ENCODE peak calls at places on chromosomes 13 and 19, in five cellular contexts. G is adrenal gland, J is heart left ventricle, M is GM12892, R is endothelial cell of umbilical vein. Z is an unnamed sample.

GRCh38 chr13:114151565-114152284 is 19.3 kb upstream of the RASA3 start:
- DNase-seq in M (no peak), G (no peak), J (no peak), R (no peak), Z (peak)

GRCh38 chr13:28161370-28161769 is 23.0 kb downstream of the PAN3 start:
- DNase-seq in G (no peak), R (peak), J (no peak), M (no peak), Z (no peak)

GRCh38 chr19:8333771-8334457 is 9.1 kb downstream of the KANK3 start:
- DNase-seq in G (no peak), M (no peak), R (no peak), J (no peak), Z (no peak)

GRCh38 chr19:16461630-16462051 is 10.1 kb downstream of the EPS15L1 start:
- DNase-seq in M (no peak), R (no peak), G (no peak), J (peak), Z (no peak)

GRCh38 chr13:80572308-80572676 is 231.4 kb upstream of the SPRY2 start:
- DNase-seq in J (no peak), G (no peak), R (no peak), M (no peak), Z (no peak)

GRCh38 chr13:28474491-28475134 is 20.3 kb downstream of the FLT1 start:
- DNase-seq in J (no peak), M (no peak), R (no peak), G (no peak), Z (no peak)

GRCh38 chr13:50715402-50716146 is 127.9 kb downstream of the DLEU7 start:
- DNase-seq in J (peak), R (no peak), M (no peak), G (peak), Z (no peak)

GRCh38 chr13:109794095-109794494 is 7.7 kb upstream of the IRS2 start:
- DNase-seq in J (no peak), R (no peak), M (no peak), G (no peak), Z (no peak)

GRCh38 chr13:49240017-49240416 is 7.7 kb upstream of the CDADC1 start:
- DNase-seq in J (no peak), R (peak), G (peak), M (no peak), Z (no peak)

GRCh38 chr13:37187110-37187509 is 81.6 kb upstream of the CSNK1A1L start:
- DNase-seq in J (no peak), M (no peak), R (no peak), G (no peak), Z (no peak)

GRCh38 chr19:37007587-37008220 is 70.5 kb upstream of the ZNF420 start:
- DNase-seq in R (no peak), M (no peak), G (peak), J (peak), Z (no peak)

GRCh38 chr13:85313761-85314503 is 485.3 kb downstream of the SLITRK6 start:
- DNase-seq in R (peak), G (no peak), M (no peak), J (no peak), Z (peak)

GRCh38 chr13:113528101-113528797 is 37.7 kb upstream of the DCUN1D2 start:
- DNase-seq in M (no peak), J (no peak), G (peak), R (no peak), Z (no peak)

GRCh38 chr19:39974377-39975155 is 3.6 kb downstream of the PSMC4 start:
- DNase-seq in M (no peak), J (no peak), R (no peak), G (no peak), Z (no peak)

GRCh38 chr19:15934332-15935078 is at the start of gene CYP4F11:
- DNase-seq in G (peak), J (peak), R (no peak), M (no peak), Z (peak)

GRCh38 chr13:27924529-27925141 is 4.8 kb downstream of the PDX1 start:
- DNase-seq in M (peak), R (no peak), J (no peak), G (no peak), Z (no peak)

GRCh38 chr19:17865364-17866311 is 5.9 kb downstream of the RPL18A start:
- DNase-seq in J (no peak), M (no peak), G (no peak), R (no peak), Z (no peak)

GRCh38 chr13:57982782-57983181 is 351.2 kb downstream of the PCDH17 start:
- DNase-seq in G (no peak), M (no peak), R (no peak), J (no peak), Z (no peak)

GRCh38 chr19:8589177-8589714 is 12.0 kb upstream of the MYO1F start:
- DNase-seq in J (no peak), R (no peak), G (no peak), M (no peak), Z (no peak)

GRCh38 chr13:39023761-39024160 is 14.1 kb downstream of the PROSER1 start:
- DNase-seq in J (no peak), M (no peak), R (no peak), G (no peak), Z (no peak)

GRCh38 chr19:50512112-50512998 is 1.4 kb downstream of the ASPDH start:
- DNase-seq in G (no peak), M (no peak), R (no peak), J (peak), Z (no peak)

GRCh38 chr13:25840261-25840660 is 211.6 kb downstream of the SHISA2 start:
- DNase-seq in J (no peak), R (no peak), G (no peak), M (no peak), Z (no peak)

GRCh38 chr13:39566216-39566869 is 36.6 kb downstream of the LHFPL6 start:
- DNase-seq in M (no peak), J (no peak), R (no peak), G (no peak), Z (no peak)

GRCh38 chr19:31340059-31341025 is 8.9 kb downstream of the TSHZ3 start:
- DNase-seq in J (no peak), M (no peak), G (peak), R (no peak), Z (no peak)

GRCh38 chr13:60226507-60226906 is 62.8 kb upstream of the DIAPH3 start:
- DNase-seq in M (no peak), G (no peak), J (no peak), R (peak), Z (no peak)

GRCh38 chr13:108769213-108770070 is 140.0 kb downstream of the MYO16 start:
- DNase-seq in M (no peak), J (no peak), G (no peak), R (no peak), Z (no peak)

GRCh38 chr19:7926021-7926726 is at the start of gene CTXN1:
- DNase-seq in M (peak), G (peak), R (peak), J (peak), Z (peak)

GRCh38 chr13:79457948-79458347 is 23.0 kb upstream of the NDFIP2 start:
- DNase-seq in M (no peak), J (no peak), G (no peak), R (peak), Z (no peak)

GRCh38 chr19:6458695-6459355 is 767 bp downstream of the SLC25A23 start:
- DNase-seq in R (no peak), M (no peak), G (no peak), J (no peak), Z (no peak)

GRCh38 chr13:34011552-34012085 is 193.7 kb downstream of the RFC3 start:
- DNase-seq in R (no peak), M (no peak), J (no peak), G (no peak), Z (no peak)

GRCh38 chr19:18123819-18124218 is 26.2 kb downstream of the MAST3 start:
- DNase-seq in M (no peak), R (no peak), J (no peak), G (no peak), Z (no peak)

GRCh38 chr13:100513987-100514670 is 74.5 kb downstream of the GGACT start:
- DNase-seq in J (no peak), G (no peak), R (no peak), M (no peak), Z (no peak)

GRCh38 chr13:30849611-30850010 is 56.5 kb upstream of the MEDAG start:
- DNase-seq in G (no peak), R (no peak), J (no peak), M (no peak), Z (no peak)

GRCh38 chr13:30848332-30849027 is 57.6 kb upstream of the MEDAG start:
- DNase-seq in R (no peak), J (no peak), M (no peak), G (no peak), Z (no peak)

GRCh38 chr13:30846311-30846710 is 59.8 kb upstream of the MEDAG start:
- DNase-seq in J (no peak), M (no peak), G (no peak), R (no peak), Z (no peak)

GRCh38 chr13:30846844-30847243 is 59.2 kb upstream of the MEDAG start:
- DNase-seq in G (no peak), R (no peak), J (no peak), M (no peak), Z (no peak)

GRCh38 chr13:30847697-30848307 is 58.3 kb upstream of the MEDAG start:
- DNase-seq in R (no peak), J (no peak), M (no peak), G (peak), Z (peak)
- TF ChIP-seq POLR2A in R (no peak), J (no peak), M (no peak), G (no peak), Z (no peak)

DNA sequence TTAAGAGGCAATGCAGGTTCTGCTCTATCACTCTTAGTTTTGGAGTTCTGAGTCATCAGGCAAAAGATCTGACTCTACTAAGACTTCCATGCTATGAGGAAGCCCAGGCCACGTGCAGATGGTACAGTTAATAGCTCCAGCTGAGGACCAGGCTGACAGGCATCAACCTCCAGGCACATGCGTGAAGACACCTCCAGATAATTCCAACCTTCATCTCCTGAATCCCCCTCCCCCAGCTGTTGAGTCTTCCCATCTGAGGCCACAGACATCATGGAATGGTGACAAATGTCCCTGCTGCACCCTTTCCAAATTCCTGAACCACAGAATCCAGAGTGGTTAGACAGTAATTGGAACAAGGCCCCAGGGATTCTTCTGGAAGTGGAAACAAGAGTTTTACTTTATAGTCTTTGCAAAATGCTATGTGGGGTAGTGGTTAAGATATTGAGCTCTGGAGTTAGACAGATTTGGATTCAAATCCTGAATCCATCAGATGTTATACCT is 183.8 kb downstream of the KLF5 start:
- DNase-seq in R (no peak), J (no peak), M (no peak), G (no peak), Z (no peak)
- TF ChIP-seq POLR2A in R (no peak), J (no peak), M (no peak), G (no peak), Z (no peak)

GRCh38 chr19:56594783-56595547 is at the start of gene ZNF71:
- DNase-seq in M (peak), R (peak), J (peak), G (peak), Z (peak)
- TF ChIP-seq POLR2A in M (peak), R (no peak), J (peak), G (no peak), Z (peak)

DNA sequence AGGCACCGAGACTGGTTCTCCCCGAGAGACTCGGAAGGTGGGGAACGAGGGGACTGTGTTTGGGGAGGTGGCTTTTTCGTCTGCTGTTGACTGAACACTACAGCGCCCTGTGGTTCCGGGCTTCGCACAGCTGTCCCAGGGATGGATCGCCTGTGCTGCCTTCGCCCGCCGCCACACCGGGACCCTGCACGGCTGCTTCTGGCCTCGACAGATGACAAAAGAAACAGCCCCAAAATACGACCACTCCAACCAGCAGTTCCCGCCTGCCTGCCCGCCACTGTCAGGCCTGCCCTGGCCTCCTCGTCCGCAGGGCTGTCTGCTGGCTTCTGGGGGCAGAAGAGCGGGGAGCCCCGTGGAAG is 13.3 kb upstream of the GNA15 start:
- DNase-seq in R (no peak), J (peak), M (no peak), G (no peak), Z (no peak)
- TF ChIP-seq POLR2A in R (no peak), J (no peak), M (no peak), G (no peak), Z (no peak)

GRCh38 chr19:14571695-14572490 is at the start of gene NDUFB7:
- DNase-seq in J (peak), M (peak), G (peak), R (peak), Z (peak)
- TF ChIP-seq POLR2A in J (peak), M (peak), G (no peak), R (peak), Z (peak)

GRCh38 chr19:11152318-11153062 is 3.1 kb downstream of the SPC24 start:
- DNase-seq in J (no peak), M (no peak), G (peak), R (peak), Z (peak)

GRCh38 chr19:11159598-11160001 is 4.0 kb upstream of the SPC24 start:
- DNase-seq in M (no peak), G (no peak), J (no peak), R (no peak), Z (no peak)

GRCh38 chr19:11154683-11155047 is 917 bp downstream of the SPC24 start:
- DNase-seq in M (no peak), G (no peak), J (no peak), R (no peak), Z (no peak)

GRCh38 chr19:11151181-11151580 is 4.4 kb downstream of the SPC24 start:
- DNase-seq in J (no peak), M (no peak), R (no peak), G (no peak), Z (no peak)

GRCh38 chr19:11155373-11156120 is at the start of gene SPC24:
- DNase-seq in G (peak), M (peak), J (peak), R (peak), Z (peak)
- TF ChIP-seq POLR2A in G (no peak), M (peak), J (peak), R (peak), Z (peak)

GRCh38 chr19:11079999-11080398 is 9.3 kb upstream of the LDLR start:
- DNase-seq in G (no peak), R (no peak), J (no peak), M (no peak), Z (no peak)

GRCh38 chr19:11073568-11073967 is 15.7 kb upstream of the LDLR start:
- DNase-seq in J (no peak), M (no peak), G (no peak), R (no peak), Z (no peak)

DNA sequence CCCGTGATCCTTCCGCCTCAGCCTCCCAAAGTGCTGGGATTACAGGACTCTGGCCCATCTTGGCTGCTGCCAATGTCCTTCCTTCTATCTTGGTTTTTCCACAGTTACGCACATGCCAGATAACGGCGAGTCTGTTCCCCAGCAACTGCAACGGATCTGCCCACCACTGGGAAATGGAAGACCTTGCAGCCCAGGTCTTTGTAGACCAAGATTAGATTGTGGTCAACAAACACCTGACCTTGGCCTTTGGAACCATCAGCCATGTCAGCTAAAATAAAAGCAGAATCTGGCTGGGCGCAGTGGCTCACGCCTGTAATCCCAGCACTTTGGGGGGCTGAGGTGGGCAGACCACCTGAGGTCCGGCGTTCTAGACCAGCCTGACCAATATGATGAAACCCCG is 10.4 kb upstream of the LDLR start:
- DNase-seq in G (peak), J (no peak), R (no peak), M (no peak), Z (no peak)
- TF ChIP-seq POLR2A in G (no peak), J (no peak), R (no peak), M (no peak), Z (no peak)

DNA sequence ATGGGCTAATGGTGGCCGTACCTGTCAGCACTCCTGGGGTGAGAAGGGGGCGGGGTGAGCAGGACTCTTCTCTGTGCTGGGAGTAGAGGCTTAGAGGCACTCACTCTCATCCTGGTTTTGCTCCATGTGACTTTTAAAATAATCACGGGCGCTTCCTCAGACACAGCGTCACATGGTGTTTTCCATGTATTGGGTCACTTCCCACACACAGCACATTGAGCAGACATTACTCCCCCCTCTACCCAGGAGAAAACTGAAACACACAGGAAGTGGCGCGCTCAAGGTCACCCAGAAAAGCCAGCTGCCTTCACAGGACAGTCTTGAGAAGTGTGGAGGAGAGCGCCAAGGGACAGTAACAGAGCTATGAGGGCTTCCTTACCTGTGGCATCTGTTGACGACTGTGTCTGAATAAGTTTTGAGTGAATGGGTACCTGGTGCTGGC is 23.2 kb downstream of the SPATA13 start:
- DNase-seq in J (no peak), G (peak), M (no peak), R (no peak), Z (no peak)
- TF ChIP-seq POLR2A in J (no peak), G (no peak), M (no peak), R (no peak), Z (no peak)

DNA sequence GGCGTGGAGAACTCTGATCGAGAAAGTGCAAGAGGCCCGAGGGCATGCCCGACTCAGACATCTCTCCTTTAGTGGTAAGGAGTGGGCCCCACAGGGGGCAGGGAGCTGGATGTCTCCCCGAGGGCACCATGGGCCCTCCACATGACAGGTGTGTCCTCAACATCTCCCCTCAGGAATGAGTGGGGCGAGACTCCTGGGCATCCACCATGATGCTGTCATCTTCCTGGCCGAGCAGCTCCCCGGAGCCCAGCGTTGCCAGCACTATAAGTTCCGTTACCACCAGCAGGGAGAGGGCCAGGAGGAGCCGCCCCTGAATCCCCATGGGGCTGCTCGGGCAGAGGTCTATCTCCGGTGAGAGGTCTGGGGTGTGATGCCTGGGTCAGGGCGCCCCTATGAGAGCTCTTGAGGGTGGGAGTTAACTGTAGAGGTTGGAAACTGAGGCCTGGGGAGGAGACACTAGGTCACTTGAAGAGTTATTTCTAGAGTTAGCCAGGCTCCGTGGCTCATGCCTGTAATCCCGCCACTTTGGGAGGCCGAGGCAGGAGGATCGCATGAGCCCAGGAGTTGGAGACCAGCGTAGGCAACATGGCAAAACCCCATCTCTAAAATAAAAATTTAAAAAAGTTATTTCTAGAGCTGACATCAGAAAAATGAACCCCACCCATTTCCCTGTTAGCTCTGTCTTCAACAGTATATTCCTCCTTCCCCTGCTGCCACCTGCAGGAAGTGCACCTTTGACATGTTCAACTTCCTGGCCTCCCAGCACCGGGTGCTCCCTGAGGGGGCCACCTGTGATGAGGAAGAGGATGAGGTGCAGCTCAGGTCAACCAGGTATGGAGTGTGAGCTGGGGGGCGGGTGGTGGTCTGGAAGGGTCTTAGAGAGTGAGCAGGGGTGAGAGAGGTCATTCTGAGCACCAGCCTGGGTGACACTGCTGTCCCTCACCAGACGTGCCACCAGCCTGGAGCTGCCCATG is 5.1 kb downstream of the IGFLR1 start:
- DNase-seq in M (no peak), J (no peak), G (no peak), R (no peak), Z (no peak)
- TF ChIP-seq POLR2A in M (no peak), J (no peak), G (no peak), R (no peak), Z (no peak)

Z was measured in H54.